ENCODE peak calls at places on chromosome 15, in eight cellular contexts. R is HFFc6, C is osteocyte, J is fibroblast of mammary gland, M is uterus, B is mammary epithelial cell, H is bronchial epithelial cell, I is spleen. D is an unnamed sample.

GRCh38 chr15:75051161-75051560 is 27.8 kb downstream of the PPCDC start:
- DNase-seq in J (no peak), M (no peak), R (no peak), C (no peak), B (no peak), H (no peak), I (no peak), D (no peak)

GRCh38 chr15:76169013-76169412 is 109.2 kb downstream of the TMEM266 start:
- DNase-seq in B (peak; percentile 16), R (peak; percentile 40), I (no peak), H (peak; percentile 38), M (no peak), C (no peak), J (peak; percentile 36), D (peak; percentile 38)

GRCh38 chr15:94509259-94509658 is 277.9 kb downstream of the MCTP2 start:
- DNase-seq in R (no peak), C (no peak), B (no peak), M (no peak), J (no peak), I (no peak), H (no peak), D (no peak)

GRCh38 chr15:88630141-88630721 is 8.6 kb upstream of the ISG20 start:
- DNase-seq in R (no peak), I (peak; percentile 87), C (no peak), M (no peak), B (peak; percentile 36), H (peak; percentile 55), J (peak; percentile 55), D (no peak)

GRCh38 chr15:67824900-67825879 is at the start of gene SKOR1:
- DNase-seq in B (no peak), I (peak; percentile 64), J (peak; percentile 32), R (no peak), M (no peak), H (no peak), C (no peak), D (peak; percentile 69)

GRCh38 chr15:73799466-73799865 is 46.3 kb upstream of the INSYN1 start:
- DNase-seq in J (peak; percentile 6), R (no peak), C (no peak), B (no peak), I (no peak), H (no peak), M (no peak), D (no peak)

GRCh38 chr15:39685999-39686613 is 96.5 kb downstream of the FSIP1 start:
- DNase-seq in M (no peak), I (no peak), J (peak; percentile 73), C (no peak), H (peak; percentile 52), R (peak; percentile 36), B (peak; percentile 36), D (peak; percentile 79)

GRCh38 chr15:67690936-67691335 is 134.4 kb upstream of the SKOR1 start:
- DNase-seq in J (peak; percentile 64), H (peak; percentile 63), B (peak; percentile 67), R (no peak), I (no peak), C (no peak), M (no peak), D (peak; percentile 13)

GRCh38 chr15:57375827-57376694 is at the start of gene CGNL1:
- DNase-seq in I (no peak), B (no peak), H (no peak), C (no peak), R (no peak), M (peak; percentile 63), J (no peak), D (peak; percentile 50)

GRCh38 chr15:45203182-45203581 is 15.4 kb upstream of the SHF start:
- DNase-seq in H (no peak), M (no peak), I (no peak), J (peak; percentile 22), R (no peak), C (no peak), B (no peak), D (no peak)

GRCh38 chr15:92324036-92324963 is 69.4 kb upstream of the ST8SIA2 start:
- DNase-seq in I (no peak), R (no peak), C (no peak), H (no peak), J (no peak), B (no peak), M (no peak), D (no peak)

GRCh38 chr15:29668120-29668602 is 154.1 kb downstream of the TJP1 start:
- DNase-seq in H (peak; percentile 72), I (no peak), B (peak; percentile 62), J (peak; percentile 89), C (peak; percentile 90), M (peak; percentile 25), R (peak; percentile 75), D (peak; percentile 73)

GRCh38 chr15:84797212-84797611 is 19.9 kb upstream of the ALPK3 start:
- DNase-seq in H (no peak), C (no peak), I (no peak), R (peak; percentile 77), J (peak; percentile 67), B (peak; percentile 17), M (no peak), D (peak; percentile 81)

GRCh38 chr15:87082576-87082975 is 1002.9 kb downstream of the AGBL1 start:
- DNase-seq in M (no peak), J (no peak), R (no peak), B (no peak), I (no peak), H (no peak), C (no peak), D (no peak)

GRCh38 chr15:75036269-75036668 is 12.9 kb downstream of the PPCDC start:
- DNase-seq in H (peak; percentile 78), I (no peak), R (no peak), B (peak; percentile 74), M (no peak), J (peak; percentile 70), C (no peak), D (peak; percentile 80)

GRCh38 chr15:40054746-40055575 is 16.0 kb upstream of the SRP14 start:
- DNase-seq in H (no peak), R (no peak), C (peak; percentile 92), J (peak; percentile 30), B (peak; percentile 47), I (peak; percentile 90), M (no peak), D (peak; percentile 70)

DNA sequence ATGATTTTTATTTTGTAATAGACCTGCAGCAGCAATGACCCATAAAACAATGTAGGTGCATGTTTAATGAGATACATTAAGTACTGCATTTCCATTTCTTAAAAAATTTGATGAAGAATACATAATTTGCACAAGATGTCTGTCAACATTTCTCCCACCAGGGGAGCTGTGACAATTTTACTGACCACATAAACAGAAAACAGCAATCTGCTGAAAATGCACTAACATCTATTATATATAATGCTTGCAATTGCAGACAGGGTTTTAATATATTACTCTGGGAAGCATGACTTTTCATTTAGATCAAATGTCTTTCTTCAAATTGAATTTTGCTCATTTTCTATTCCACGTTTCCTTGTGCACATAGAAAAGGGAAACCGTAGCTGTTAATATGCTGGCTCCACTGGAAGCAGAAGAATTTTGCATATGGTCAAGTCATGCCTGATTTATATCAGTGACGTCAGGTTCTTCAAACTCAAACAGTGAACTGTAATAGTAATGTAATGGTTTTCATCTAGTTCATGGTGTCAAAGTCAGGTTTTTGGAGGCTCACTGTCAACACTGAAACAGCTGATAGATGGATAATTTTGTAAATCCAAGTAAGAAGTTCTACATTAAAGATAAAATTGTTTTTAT is 79.8 kb upstream of the IGF1R start:
- DNase-seq in I (no peak), R (no peak), C (no peak), J (peak; percentile 12), H (no peak), B (no peak), M (no peak), D (peak; percentile 10)
- TF ChIP-seq CTCF in I (no peak), R (peak; percentile 82), C (peak; percentile 41), J (peak; percentile 47), H (peak; percentile 13), B (peak; percentile 46), M (peak; percentile 19), D (peak; percentile 38)

GRCh38 chr15:36254446-36254845 is 325.0 kb upstream of the CDIN1 start:
- DNase-seq in H (no peak), C (no peak), R (no peak), J (no peak), M (no peak), I (no peak), B (no peak), D (no peak)

GRCh38 chr15:36252117-36252711 is 327.2 kb upstream of the CDIN1 start:
- DNase-seq in B (no peak), C (no peak), I (no peak), J (no peak), H (no peak), M (no peak), R (no peak), D (no peak)

GRCh38 chr15:36256258-36256825 is 323.1 kb upstream of the CDIN1 start:
- DNase-seq in I (no peak), M (no peak), R (no peak), J (no peak), H (no peak), C (no peak), B (no peak), D (no peak)

DNA sequence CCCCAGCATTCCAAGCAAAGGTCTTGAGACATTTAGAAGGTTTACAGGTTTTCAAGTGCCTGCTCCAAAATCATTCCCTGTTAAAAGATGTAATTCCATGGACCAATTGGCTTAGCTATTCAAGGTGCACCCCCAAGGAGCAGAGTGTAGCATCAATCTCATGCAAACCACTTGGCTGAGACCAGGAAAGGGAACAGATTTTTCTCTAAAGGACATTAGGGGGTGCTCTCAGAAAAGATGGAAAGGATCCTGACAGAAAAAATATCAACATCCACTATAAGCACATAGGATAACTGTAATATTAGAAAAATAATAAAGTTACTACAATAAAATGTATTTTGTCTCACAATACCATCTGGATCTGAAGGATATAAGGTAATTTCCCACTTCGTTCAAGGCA is 328.0 kb upstream of the CDIN1 start:
- DNase-seq in I (no peak), B (no peak), J (peak; percentile 16), H (no peak), R (peak; percentile 1), M (no peak), C (no peak), D (peak; percentile 38)
- TF ChIP-seq CTCF in I (no peak), B (no peak), J (peak; percentile 24), H (no peak), R (peak; percentile 42), M (no peak), C (peak; percentile 32), D (no peak)

DNA sequence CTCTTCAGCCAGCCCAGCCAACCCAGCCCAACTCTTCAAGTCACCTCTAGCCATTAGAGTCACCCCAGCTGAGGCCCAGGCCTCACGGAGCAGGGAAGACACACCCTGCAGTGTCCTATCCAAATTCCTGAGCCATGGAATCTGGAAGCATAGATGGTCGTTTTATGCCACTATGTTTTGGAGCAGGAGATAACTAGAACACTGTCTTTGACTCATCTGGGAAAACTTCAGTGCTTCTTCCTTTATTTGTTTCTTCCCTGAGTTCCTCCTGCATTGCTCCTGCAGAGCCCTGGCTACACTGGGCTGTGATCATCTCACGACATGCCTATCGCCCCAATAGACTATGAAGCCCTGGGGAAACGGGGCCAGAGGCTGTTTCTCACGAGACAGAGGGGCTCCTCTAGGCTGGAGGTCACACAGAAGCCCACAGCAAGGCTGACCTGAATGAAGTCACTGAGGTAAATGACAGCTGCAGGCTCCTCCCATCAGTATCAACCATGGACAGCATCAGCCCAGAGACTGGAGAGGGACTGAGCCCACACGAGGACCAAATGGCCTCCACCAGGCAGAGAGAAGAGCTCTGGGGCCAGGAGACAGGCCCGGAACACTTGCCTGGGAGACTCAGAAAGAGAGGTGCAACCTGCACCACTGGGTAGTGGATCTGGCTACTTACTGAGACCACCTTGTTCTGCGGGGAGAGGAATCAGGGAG is 22.7 kb downstream of the CRABP1 start:
- DNase-seq in H (no peak), R (no peak), B (no peak), C (no peak), I (no peak), M (no peak), J (no peak), D (no peak)
- TF ChIP-seq CTCF in H (no peak), R (no peak), B (no peak), C (no peak), I (no peak), M (no peak), J (no peak), D (no peak)

GRCh38 chr15:69035205-69035917 is 20.9 kb downstream of the NOX5 start:
- DNase-seq in C (no peak), M (no peak), B (peak; percentile 80), R (peak; percentile 15), H (peak; percentile 77), J (no peak), I (no peak), D (no peak)
- TF ChIP-seq CTCF in C (peak; percentile 35), M (no peak), B (no peak), R (peak; percentile 63), H (peak; percentile 27), J (no peak), I (no peak), D (no peak)

D was measured in foreskin fibroblast.